ENCODE peak calls at places on chromosomes 1 and 21, in seven cellular contexts. M is AML-193, D is globus pallidus, E is NCI-H345, R is RPMI8226, K is NCI-H2029, Y is left ventricle myocardium superior. W is an unnamed sample.

GRCh38 chr1:206472454-206472853 is 2.2 kb downstream of the IKBKE start:
- DNase-seq in M (peak), D (no peak), E (no peak), R (no peak), K (no peak), Y (no peak), W (no peak)

GRCh38 chr1:53621144-53621543 is 117.8 kb downstream of the GLIS1 start:
- DNase-seq in M (no peak), D (no peak), E (no peak), R (no peak), K (no peak), Y (no peak), W (no peak)

GRCh38 chr21:46567348-46567747 is 37.5 kb downstream of the S100B start:
- DNase-seq in M (no peak), D (no peak), E (no peak), R (no peak), K (no peak), Y (no peak), W (no peak)

GRCh38 chr1:32724678-32725594 is 22.4 kb upstream of the SYNC start:
- DNase-seq in M (peak), D (no peak), E (no peak), R (peak), K (no peak), Y (peak), W (no peak)

GRCh38 chr1:2834146-2834475 is 32.6 kb upstream of the TTC34 start:
- DNase-seq in M (no peak), D (no peak), E (no peak), R (no peak), K (no peak), Y (no peak), W (no peak)

GRCh38 chr1:53376041-53376461 is 48.2 kb upstream of the LRP8 start:
- DNase-seq in M (no peak), D (no peak), E (peak), R (no peak), K (no peak), Y (no peak), W (no peak)

GRCh38 chr1:214569357-214570004 is 18.1 kb upstream of the PTPN14 start:
- DNase-seq in M (no peak), D (no peak), E (no peak), R (no peak), K (no peak), Y (no peak), W (no peak)

GRCh38 chr1:242017580-242018233 is 18.8 kb upstream of the MAP1LC3C start:
- DNase-seq in M (peak), D (peak), E (peak), R (peak), K (peak), Y (peak), W (peak)

GRCh38 chr21:36004441-36004840 is 55.9 kb downstream of the SETD4 start:
- DNase-seq in M (no peak), D (no peak), E (no peak), R (no peak), K (no peak), Y (no peak), W (no peak)

GRCh38 chr1:87450136-87450535 is 121.5 kb downstream of the LMO4 start:
- DNase-seq in M (no peak), D (no peak), E (no peak), R (no peak), K (no peak), Y (no peak), W (no peak)

GRCh38 chr1:217135987-217136894 is 413.0 kb upstream of the ESRRG start:
- DNase-seq in M (no peak), D (no peak), E (peak), R (no peak), K (no peak), Y (no peak), W (peak)

GRCh38 chr21:18549214-18549905 is 145.8 kb upstream of the TMPRSS15 start:
- DNase-seq in M (no peak), D (no peak), E (no peak), R (no peak), K (no peak), Y (no peak), W (no peak)

GRCh38 chr1:169102567-169102966 is 3.9 kb upstream of the ATP1B1 start:
- DNase-seq in M (no peak), D (peak), E (peak), R (no peak), K (peak), Y (no peak), W (peak)

GRCh38 chr1:168794057-168794456 is 65.1 kb upstream of the DPT start:
- DNase-seq in M (no peak), D (no peak), E (no peak), R (no peak), K (no peak), Y (no peak), W (no peak)

GRCh38 chr1:174912243-174912642 is 87.5 kb upstream of the CACYBP start:
- DNase-seq in M (no peak), D (no peak), E (no peak), R (no peak), K (no peak), Y (no peak), W (no peak)

GRCh38 chr1:77036560-77036959 is 169.3 kb downstream of the ST6GALNAC5 start:
- DNase-seq in M (no peak), D (no peak), E (no peak), R (peak), K (no peak), Y (no peak), W (no peak)

GRCh38 chr1:159261311-159261710 is 40.8 kb upstream of the FCER1A start:
- DNase-seq in M (no peak), D (no peak), E (no peak), R (no peak), K (no peak), Y (no peak), W (no peak)

GRCh38 chr21:28247454-28248020 is 745.1 kb downstream of the LTN1 start:
- DNase-seq in M (no peak), D (no peak), E (no peak), R (no peak), K (no peak), Y (no peak), W (no peak)

GRCh38 chr1:149942207-149942606 is 5.5 kb upstream of the MTMR11 start:
- DNase-seq in M (no peak), D (no peak), E (no peak), R (no peak), K (no peak), Y (no peak), W (peak)

GRCh38 chr1:171995573-171995972 is 154.3 kb downstream of the DNM3 start:
- DNase-seq in M (no peak), D (no peak), E (no peak), R (no peak), K (no peak), Y (no peak), W (no peak)

GRCh38 chr1:175188936-175189335 is 3.6 kb downstream of the KIAA0040 start:
- DNase-seq in M (peak), D (no peak), E (no peak), R (peak), K (no peak), Y (no peak), W (no peak)

GRCh38 chr1:28114844-28115243 is 26.4 kb upstream of the EYA3 start:
- DNase-seq in M (no peak), D (no peak), E (no peak), R (no peak), K (no peak), Y (no peak), W (no peak)

GRCh38 chr1:40898434-40898900 is 36.3 kb upstream of the CITED4 start:
- DNase-seq in M (no peak), D (no peak), E (no peak), R (no peak), K (no peak), Y (no peak), W (no peak)

GRCh38 chr1:118363396-118363795 is 178.4 kb upstream of the SPAG17 start:
- DNase-seq in M (no peak), D (no peak), E (no peak), R (no peak), K (no peak), Y (no peak), W (no peak)

W was measured in NCI-H146.